ENCODE peak calls at places on chromosomes 16 and 17, in four cellular contexts. One of them, this sample, is unnamed.
A peak's percentile ranks its signal among the peaks of the same experiment; 100 is the strongest.

GRCh38 chr16:56519459-56520250 is at the start of gene BBS2:
- DNase-seq in K562: peak; percentile 87
- DNase-seq in SK-N-SH: peak; percentile 95
- DNase-seq in HepG2: peak; percentile 87
- DNase-seq in this sample: peak; percentile 51

GRCh38 chr17:4744999-4745969 is 5.6 kb upstream of the CXCL16 start:
- DNase-seq in K562: peak; percentile 72
- DNase-seq in HepG2: no peak
- DNase-seq in SK-N-SH: peak; percentile 61
- DNase-seq in this sample: no peak

GRCh38 chr17:36468903-36469635 is 17.4 kb upstream of the ZNHIT3 start:
- DNase-seq in K562: no peak
- DNase-seq in HepG2: no peak
- DNase-seq in SK-N-SH: no peak
- DNase-seq in this sample: no peak

GRCh38 chr17:14442798-14443553 is 142.1 kb downstream of the HS3ST3B1 start:
- DNase-seq in SK-N-SH: no peak
- DNase-seq in K562: no peak
- DNase-seq in HepG2: no peak
- DNase-seq in this sample: no peak

GRCh38 chr16:75372236-75372856 is 61.0 kb downstream of the CFDP1 start:
- DNase-seq in SK-N-SH: no peak
- DNase-seq in K562: no peak
- DNase-seq in HepG2: no peak
- DNase-seq in this sample: no peak

GRCh38 chr16:27475561-27475960 is 73.6 kb downstream of the IL21R start:
- DNase-seq in HepG2: no peak
- DNase-seq in SK-N-SH: no peak
- DNase-seq in K562: no peak
- DNase-seq in this sample: no peak

GRCh38 chr16:84885024-84885910 is 65.5 kb downstream of the CRISPLD2 start:
- DNase-seq in HepG2: peak; percentile 41
- DNase-seq in SK-N-SH: no peak
- DNase-seq in K562: no peak
- DNase-seq in this sample: no peak

GRCh38 chr17:7478276-7479138 is 924 bp downstream of the ZBTB4 start:
- DNase-seq in SK-N-SH: peak; percentile 88
- DNase-seq in K562: peak; percentile 67
- DNase-seq in HepG2: no peak
- DNase-seq in this sample: no peak

GRCh38 chr17:64291268-64291851 is 28.3 kb upstream of the TEX2 start:
- DNase-seq in K562: peak; percentile 50
- DNase-seq in SK-N-SH: no peak
- DNase-seq in HepG2: peak; percentile 63
- DNase-seq in this sample: no peak

GRCh38 chr17:60390881-60391418 is 983 bp downstream of the USP32 start:
- DNase-seq in SK-N-SH: peak; percentile 77
- DNase-seq in K562: no peak
- DNase-seq in HepG2: peak; percentile 39
- DNase-seq in this sample: no peak

GRCh38 chr17:76585048-76585648 is 512 bp downstream of the ST6GALNAC2 start:
- DNase-seq in SK-N-SH: no peak
- DNase-seq in K562: no peak
- DNase-seq in HepG2: no peak
- DNase-seq in this sample: no peak

GRCh38 chr17:38572665-38573365 is 32.9 kb downstream of the SRCIN1 start:
- DNase-seq in HepG2: no peak
- DNase-seq in K562: peak; percentile 75
- DNase-seq in SK-N-SH: peak; percentile 90
- DNase-seq in this sample: no peak

GRCh38 chr17:75573540-75573957 is 14.1 kb upstream of the MYO15B start:
- DNase-seq in K562: no peak
- DNase-seq in HepG2: no peak
- DNase-seq in SK-N-SH: no peak
- DNase-seq in this sample: no peak

GRCh38 chr17:83177611-83178532 is 98.5 kb downstream of the METRNL start:
- DNase-seq in HepG2: no peak
- DNase-seq in K562: no peak
- DNase-seq in SK-N-SH: peak; percentile 29
- DNase-seq in this sample: no peak

GRCh38 chr17:79654960-79655382 is 44.1 kb upstream of the RBFOX3 start:
- DNase-seq in HepG2: peak; percentile 15
- DNase-seq in SK-N-SH: peak; percentile 17
- DNase-seq in K562: no peak
- DNase-seq in this sample: no peak

GRCh38 chr16:12314786-12315185 is 338.3 kb downstream of the SNX29 start:
- DNase-seq in K562: no peak
- DNase-seq in SK-N-SH: no peak
- DNase-seq in HepG2: no peak
- DNase-seq in this sample: no peak

GRCh38 chr16:591892-592517 is 2.1 kb downstream of the RAB40C start:
- DNase-seq in SK-N-SH: no peak
- DNase-seq in K562: no peak
- DNase-seq in HepG2: no peak
- DNase-seq in this sample: no peak

GRCh38 chr16:78522327-78522726 is 422.9 kb downstream of the WWOX start:
- DNase-seq in K562: no peak
- DNase-seq in HepG2: no peak
- DNase-seq in SK-N-SH: no peak
- DNase-seq in this sample: no peak

GRCh38 chr17:2594657-2595085 is 1.2 kb downstream of the PAFAH1B1 start:
- DNase-seq in HepG2: no peak
- DNase-seq in K562: no peak
- DNase-seq in SK-N-SH: no peak
- DNase-seq in this sample: no peak

GRCh38 chr17:68955181-68955841 is at the start of gene ABCA8:
- DNase-seq in K562: no peak
- DNase-seq in SK-N-SH: no peak
- DNase-seq in HepG2: no peak
- DNase-seq in this sample: no peak
- TF ChIP-seq ELF1 in K562: no peak
- TF ChIP-seq ELF1 in SK-N-SH: no peak
- TF ChIP-seq ELF1 in HepG2: no peak
- TF ChIP-seq ELF1 in this sample: no peak

DNA sequence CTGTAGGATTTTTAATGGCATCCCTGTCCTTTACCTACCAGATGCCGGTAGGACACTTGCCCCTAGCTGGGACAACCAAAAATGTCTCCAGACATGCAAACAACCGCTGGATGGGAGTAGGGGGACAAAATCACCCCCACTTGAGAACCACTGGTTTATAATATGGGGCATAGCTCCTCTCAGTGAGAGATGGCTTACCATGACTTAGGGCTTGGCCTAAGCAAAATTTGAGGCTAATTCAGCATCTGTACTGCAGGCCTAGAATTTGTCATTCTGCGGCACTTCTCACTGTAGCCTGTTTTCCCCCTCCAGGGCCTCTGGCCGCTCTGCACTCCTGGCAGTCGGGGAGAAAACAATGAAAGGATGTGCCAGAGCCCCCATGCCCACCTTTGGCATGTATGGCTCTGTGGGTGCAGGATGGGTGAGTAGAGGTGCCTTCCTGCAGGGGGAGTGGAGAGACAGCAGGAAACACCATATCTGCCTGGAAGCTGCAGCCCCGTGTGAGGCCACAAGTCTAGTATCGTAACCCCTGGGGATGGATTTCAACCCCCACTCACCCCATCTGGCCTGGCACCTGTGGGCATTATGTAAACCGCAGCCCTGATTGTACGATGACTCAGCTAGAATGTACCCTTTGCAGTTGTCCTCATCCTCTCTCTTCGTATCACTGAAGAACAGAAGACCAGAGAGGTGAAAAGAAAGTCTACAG is 268.1 kb downstream of the SOX9 start:
- DNase-seq in SK-N-SH: no peak
- DNase-seq in K562: no peak
- DNase-seq in HepG2: no peak
- DNase-seq in this sample: peak; percentile 83
- TF ChIP-seq ELF1 in SK-N-SH: no peak
- TF ChIP-seq ELF1 in K562: no peak
- TF ChIP-seq ELF1 in HepG2: no peak
- TF ChIP-seq ELF1 in this sample: no peak

GRCh38 chr17:66492500-66493123 is 190.2 kb downstream of the PRKCA start:
- DNase-seq in SK-N-SH: peak; percentile 54
- DNase-seq in HepG2: no peak
- DNase-seq in K562: no peak
- DNase-seq in this sample: no peak

GRCh38 chr17:66495035-66495434 is 192.6 kb downstream of the PRKCA start:
- DNase-seq in SK-N-SH: no peak
- DNase-seq in K562: no peak
- DNase-seq in HepG2: no peak
- DNase-seq in this sample: no peak

GRCh38 chr17:66493283-66494019 is 191.0 kb downstream of the PRKCA start:
- DNase-seq in K562: no peak
- DNase-seq in SK-N-SH: no peak
- DNase-seq in HepG2: no peak
- DNase-seq in this sample: no peak

GRCh38 chr17:66492080-66492479 is 189.7 kb downstream of the PRKCA start:
- DNase-seq in HepG2: no peak
- DNase-seq in K562: no peak
- DNase-seq in SK-N-SH: peak; percentile 36
- DNase-seq in this sample: no peak

GRCh38 chr17:66494023-66494803 is 191.8 kb downstream of the PRKCA start:
- DNase-seq in HepG2: no peak
- DNase-seq in SK-N-SH: no peak
- DNase-seq in K562: peak; percentile 31
- DNase-seq in this sample: peak; percentile 61
- TF ChIP-seq ELF1 in HepG2: peak; percentile 33
- TF ChIP-seq ELF1 in SK-N-SH: peak; percentile 24
- TF ChIP-seq ELF1 in K562: no peak
- TF ChIP-seq ELF1 in this sample: no peak

GRCh38 chr16:67246081-67246944 is 968 bp downstream of the FHOD1 start:
- DNase-seq in HepG2: peak; percentile 87
- DNase-seq in SK-N-SH: peak; percentile 91
- DNase-seq in K562: peak; percentile 68
- DNase-seq in this sample: peak; percentile 84
- TF ChIP-seq ELF1 in HepG2: peak; percentile 69
- TF ChIP-seq ELF1 in SK-N-SH: no peak
- TF ChIP-seq ELF1 in K562: peak; percentile 36
- TF ChIP-seq ELF1 in this sample: no peak

DNA sequence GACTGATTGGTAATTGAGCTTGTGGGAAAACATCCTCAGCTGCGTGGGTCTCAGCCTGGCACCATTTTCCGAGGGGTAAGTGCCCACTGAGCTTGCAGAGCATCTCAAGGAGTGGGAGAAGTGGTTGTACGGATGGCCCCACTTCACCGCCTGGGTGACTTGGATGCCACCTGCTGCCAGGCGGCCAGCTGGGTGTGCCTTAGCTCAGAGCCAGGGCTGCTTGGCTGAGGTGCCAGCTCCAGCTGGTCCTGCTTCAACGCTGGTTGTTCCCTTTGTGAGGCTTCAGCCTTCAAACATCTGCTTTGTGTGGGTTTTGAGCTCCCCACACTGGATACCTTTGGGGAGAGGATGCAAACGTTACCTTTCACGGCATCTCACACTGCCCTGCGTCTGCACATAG is 482.7 kb upstream of the EEF2KMT start:
- DNase-seq in SK-N-SH: no peak
- DNase-seq in HepG2: no peak
- DNase-seq in K562: no peak
- DNase-seq in this sample: no peak
- TF ChIP-seq ELF1 in SK-N-SH: no peak
- TF ChIP-seq ELF1 in HepG2: no peak
- TF ChIP-seq ELF1 in K562: no peak
- TF ChIP-seq ELF1 in this sample: no peak